ENCODE peak calls at places on chromosomes 16 and 17, in nine cellular contexts. M, I, W, U, B, V, Q, E and J are unnamed samples.

GRCh38 chr17:40341808-40342574 is 22.5 kb downstream of the GJD3 start:
- DNase-seq in M (peak), I (peak), W (peak), U (no peak), B (no peak), V (no peak), Q (no peak), E (peak), J (peak)

GRCh38 chr16:88318091-88318494 is 64.7 kb upstream of the ZNF469 start:
- DNase-seq in M (no peak), I (no peak), W (no peak), U (no peak), B (no peak), V (no peak), Q (no peak), E (no peak), J (no peak)

GRCh38 chr16:85187447-85187846 is 75.2 kb upstream of the CIBAR2 start:
- DNase-seq in M (no peak), I (no peak), W (no peak), U (no peak), B (no peak), V (no peak), Q (no peak), E (no peak), J (no peak)

GRCh38 chr16:67431077-67431804 is at the start of gene HSD11B2:
- DNase-seq in M (no peak), I (peak), W (no peak), U (no peak), B (no peak), V (no peak), Q (no peak), E (peak), J (no peak)

GRCh38 chr16:68257251-68257905 is 6.9 kb upstream of the SLC7A6 start:
- DNase-seq in M (no peak), I (no peak), W (peak), U (no peak), B (peak), V (no peak), Q (peak), E (no peak), J (no peak)

GRCh38 chr16:22848451-22848850 is 34.5 kb downstream of the HS3ST2 start:
- DNase-seq in M (no peak), I (no peak), W (no peak), U (no peak), B (no peak), V (no peak), Q (no peak), E (no peak), J (no peak)

GRCh38 chr17:43669971-43670644 is 8.4 kb upstream of the MEOX1 start:
- DNase-seq in M (no peak), I (peak), W (peak), U (no peak), B (no peak), V (no peak), Q (no peak), E (no peak), J (no peak)

GRCh38 chr17:45006927-45007461 is 38.9 kb upstream of the C1QL1 start:
- DNase-seq in M (no peak), I (no peak), W (no peak), U (no peak), B (no peak), V (no peak), Q (no peak), E (peak), J (no peak)

GRCh38 chr17:47720754-47721533 is 12.1 kb upstream of the TBX21 start:
- DNase-seq in M (no peak), I (peak), W (peak), U (no peak), B (peak), V (peak), Q (peak), E (no peak), J (peak)

GRCh38 chr17:290121-290521 is 62.5 kb downstream of the RPH3AL start:
- DNase-seq in M (no peak), I (no peak), W (no peak), U (no peak), B (no peak), V (no peak), Q (no peak), E (no peak), J (no peak)